ENCODE peak calls at places on chromosomes 4 and X, in four cellular contexts. N is A549, C is K562, L is GM12878. R is an unnamed sample.

GRCh38 chrX:2490634-2491033 is 10.1 kb downstream of the DHRSX start:
- DNase-seq in C (no peak), N (no peak), L (no peak), R (no peak)

GRCh38 chr4:102344520-102344954 is 745 bp downstream of the SLC39A8 start:
- DNase-seq in C (peak), L (no peak), N (peak), R (no peak)

GRCh38 chr4:73726000-73726399 is 14.4 kb upstream of the CXCL8 start:
- DNase-seq in L (no peak), N (peak), C (no peak), R (peak)

GRCh38 chr4:162849922-162850321 is 316.8 kb downstream of the NAF1 start:
- DNase-seq in C (no peak), L (no peak), N (no peak), R (no peak)

GRCh38 chr4:176547005-176547404 is 227.2 kb downstream of the SPCS3 start:
- DNase-seq in N (no peak), L (no peak), C (no peak), R (peak)

GRCh38 chrX:43840265-43840664 is 42.0 kb downstream of the MAOB start:
- DNase-seq in L (no peak), N (no peak), C (no peak), R (no peak)

GRCh38 chr4:37890501-37891220 is at the start of gene TBC1D1:
- DNase-seq in C (no peak), L (no peak), N (no peak), R (no peak)

GRCh38 chr4:100284302-100284701 is 94.0 kb upstream of the DDIT4L start:
- DNase-seq in C (no peak), L (no peak), N (no peak), R (no peak)

GRCh38 chr4:72909461-72909860 is 160.1 kb downstream of the COX18 start:
- DNase-seq in N (no peak), C (peak), L (no peak), R (no peak)

GRCh38 chrX:74536142-74537010 is 78.0 kb downstream of the RLIM start:
- DNase-seq in N (peak), L (no peak), C (peak), R (peak)

GRCh38 chrX:69305333-69306062 is 140.2 kb upstream of the PJA1 start:
- DNase-seq in N (no peak), L (no peak), C (no peak), R (no peak)

GRCh38 chr4:147550626-147551250 is 66.5 kb upstream of the TMEM184C start:
- DNase-seq in C (no peak), L (peak), N (no peak), R (peak)

GRCh38 chrX:154317391-154318000 is 21.9 kb downstream of the TKTL1 start:
- DNase-seq in C (peak), L (no peak), N (peak), R (peak)

GRCh38 chr4:1872918-1873269 is 1.7 kb downstream of the NSD2 start:
- DNase-seq in C (no peak), N (no peak), L (no peak), R (peak)

GRCh38 chrX:22060451-22060940 is 28.4 kb downstream of the PHEX start:
- DNase-seq in N (no peak), C (no peak), L (no peak), R (peak)

GRCh38 chr4:159600102-159600501 is 497.2 kb downstream of the RAPGEF2 start:
- DNase-seq in N (no peak), L (no peak), C (no peak), R (no peak)

GRCh38 chr4:70705146-70705855 is 16.5 kb upstream of the RUFY3 start:
- DNase-seq in N (peak), L (no peak), C (peak), R (peak)

GRCh38 chr4:2354127-2354526 is 64.3 kb downstream of the ZFYVE28 start:
- DNase-seq in L (no peak), C (peak), N (peak), R (no peak)

GRCh38 chrX:50158616-50159015 is 42.2 kb downstream of the AKAP4 start:
- DNase-seq in N (no peak), C (no peak), L (no peak), R (no peak)

GRCh38 chrX:68439341-68439740 is 6.0 kb upstream of the OPHN1 start:
- DNase-seq in C (no peak), L (no peak), N (no peak), R (no peak)

GRCh38 chrX:147803948-147804347 is 107.8 kb upstream of the FMR1 start:
- DNase-seq in C (peak), N (peak), L (no peak), R (no peak)

GRCh38 chr4:76235915-76236314 is 15.6 kb upstream of the FAM47E start:
- DNase-seq in N (no peak), C (no peak), L (no peak), R (no peak)

GRCh38 chr4:158624889-158625478 is 46.7 kb downstream of the C4orf46 start:
- DNase-seq in L (peak), N (peak), C (peak), R (peak)

GRCh38 chrX:65644621-65645287 is 22.7 kb upstream of the MSN start:
- DNase-seq in C (no peak), N (peak), L (no peak), R (peak)

GRCh38 chr4:140790765-140791164 is 34.6 kb upstream of the TBC1D9 start:
- DNase-seq in N (no peak), L (peak), C (no peak), R (peak)

GRCh38 chr4:85760521-85760920 is 285.6 kb downstream of the ARHGAP24 start:
- DNase-seq in C (no peak), N (no peak), L (no peak), R (no peak)

GRCh38 chrX:130330706-130331105 is 9.0 kb upstream of the SLC25A14 start:
- DNase-seq in C (peak), L (peak), N (peak), R (peak)

GRCh38 chrX:50202539-50202938 is 1.7 kb upstream of the AKAP4 start:
- DNase-seq in C (no peak), N (no peak), L (no peak), R (no peak)

GRCh38 chr4:110878413-110878812 is 255.5 kb upstream of the PITX2 start:
- DNase-seq in L (no peak), C (no peak), N (no peak), R (no peak)

GRCh38 chr4:77156912-77157858 is at the start of gene CCNG2:
- DNase-seq in L (no peak), N (peak), C (peak), R (peak)

GRCh38 chr4:72311291-72311690 is 257.7 kb downstream of the ADAMTS3 start:
- DNase-seq in L (no peak), C (no peak), N (no peak), R (no peak)

DNA sequence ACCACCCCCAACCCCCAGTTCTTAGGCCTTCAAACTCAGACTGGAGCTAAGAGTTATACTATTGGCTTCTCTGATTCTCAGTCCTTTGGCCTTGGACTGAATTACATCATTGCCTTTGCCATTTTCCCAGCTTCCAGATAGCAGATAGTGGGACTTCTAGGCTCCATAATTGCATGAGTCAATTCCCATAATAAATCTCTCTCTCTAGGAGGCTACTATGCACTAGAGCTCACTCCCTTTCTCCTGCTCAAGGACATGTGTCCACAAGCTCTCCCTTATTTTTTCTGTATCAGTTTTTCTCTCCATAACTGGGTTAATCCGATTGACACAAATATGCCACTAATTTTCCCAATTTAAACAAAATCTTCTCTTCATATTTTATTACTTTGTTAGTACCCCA is 103.4 kb downstream of the REELD1 start:
- DNase-seq in L (no peak), N (no peak), C (no peak), R (no peak)
- TF ChIP-seq RCOR1 in L (no peak), N (no peak), C (no peak), R (no peak)

DNA sequence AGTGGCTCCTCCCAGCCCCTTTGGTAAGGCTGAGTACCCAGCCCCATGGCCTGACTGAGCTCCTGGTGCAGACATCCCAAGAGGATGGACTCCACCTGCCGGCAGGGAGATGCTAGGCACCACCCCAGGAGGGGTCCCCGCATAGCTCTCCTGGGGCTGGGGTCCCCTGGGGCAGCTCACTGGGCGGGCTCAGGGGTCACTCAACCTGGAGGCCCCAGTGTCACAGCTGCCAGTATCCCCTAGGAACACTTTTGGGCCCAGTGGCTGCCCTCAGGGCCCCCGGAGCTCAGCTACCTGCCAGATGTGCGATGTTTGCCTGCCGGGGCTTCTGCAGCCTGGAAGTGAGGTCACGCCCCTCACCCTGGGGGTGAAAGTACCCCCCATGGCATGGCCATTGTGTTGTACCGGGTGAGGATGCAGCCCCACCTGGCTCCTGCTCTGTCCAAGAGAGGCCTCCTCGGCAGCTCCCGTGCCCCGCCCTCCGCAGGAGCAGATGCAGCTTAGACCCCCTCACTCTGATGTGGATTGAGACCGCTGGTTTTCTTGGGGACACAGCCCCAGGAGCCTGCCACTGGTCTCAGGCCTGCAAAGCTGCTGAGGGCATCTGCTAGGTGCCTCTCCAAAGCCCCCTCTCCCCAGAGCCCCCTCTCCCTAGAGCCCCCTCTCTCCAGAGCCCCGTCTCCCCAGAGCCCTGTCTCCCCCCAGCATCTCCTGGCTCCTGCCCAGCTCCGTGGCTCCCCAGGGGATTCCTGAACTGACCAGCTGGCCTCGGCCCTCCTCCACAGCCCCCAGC is 6.7 kb upstream of the HGFAC start:
- DNase-seq in N (no peak), C (no peak), L (no peak), R (no peak)
- TF ChIP-seq ELK1 in N (no peak), C (no peak), L (no peak), R (no peak)

GRCh38 chr4:139658185-139658584 is 7.4 kb upstream of the MGST2 start:
- DNase-seq in L (no peak), N (no peak), C (no peak), R (no peak)

GRCh38 chr4:139655116-139655515 is 10.5 kb upstream of the MGST2 start:
- DNase-seq in C (no peak), N (no peak), L (no peak), R (peak)

GRCh38 chr4:139654516-139654915 is 11.1 kb upstream of the MGST2 start:
- DNase-seq in L (no peak), C (no peak), N (no peak), R (no peak)

GRCh38 chr4:139658983-139659382 is 6.6 kb upstream of the MGST2 start:
- DNase-seq in C (no peak), N (no peak), L (no peak), R (no peak)

GRCh38 chr4:139656614-139657486 is 8.8 kb upstream of the MGST2 start:
- DNase-seq in C (peak), N (peak), L (no peak), R (peak)
- TF ChIP-seq RCOR1 in C (peak), N (no peak), L (no peak), R (no peak)

DNA sequence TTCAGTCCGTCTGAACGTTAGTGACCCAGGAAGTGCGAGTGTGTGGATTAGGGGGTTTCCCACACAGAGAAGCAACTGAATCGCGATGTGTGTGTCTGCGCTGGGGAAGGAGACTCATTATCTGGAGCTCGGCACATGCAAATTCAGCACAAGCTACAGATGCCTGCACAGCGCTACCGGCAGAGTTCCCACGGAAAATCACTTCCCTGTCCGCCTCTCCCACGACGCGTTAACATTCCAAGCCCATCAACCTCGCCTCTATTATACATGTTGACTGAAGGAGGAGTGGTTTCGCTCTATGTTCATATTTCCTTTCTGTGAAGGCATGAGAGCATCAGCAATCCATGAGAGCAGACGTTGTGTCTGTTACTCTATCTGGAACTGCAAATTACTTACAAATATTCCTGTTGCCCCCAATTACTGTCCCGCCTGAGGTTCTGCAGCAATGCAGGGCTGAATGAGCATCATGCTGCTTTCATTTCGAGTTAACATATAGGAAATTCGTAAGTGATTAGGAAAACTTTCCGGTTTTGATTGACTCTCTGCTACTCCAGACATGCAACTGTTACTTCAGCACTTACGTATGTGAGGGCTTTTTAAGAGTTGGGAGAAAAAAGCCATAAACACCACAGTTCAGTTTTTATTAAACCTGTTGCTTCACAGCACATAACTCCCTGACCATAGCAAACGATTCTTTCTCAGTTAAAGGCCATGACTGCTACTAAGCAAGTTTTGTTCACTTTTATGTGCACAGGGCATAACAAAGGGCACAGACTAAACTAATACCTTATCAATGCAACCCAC is 15.0 kb upstream of the MTNR1A start:
- DNase-seq in L (no peak), N (no peak), C (no peak), R (peak)
- TF ChIP-seq ELK1 in L (no peak), N (no peak), C (no peak), R (no peak)

DNA sequence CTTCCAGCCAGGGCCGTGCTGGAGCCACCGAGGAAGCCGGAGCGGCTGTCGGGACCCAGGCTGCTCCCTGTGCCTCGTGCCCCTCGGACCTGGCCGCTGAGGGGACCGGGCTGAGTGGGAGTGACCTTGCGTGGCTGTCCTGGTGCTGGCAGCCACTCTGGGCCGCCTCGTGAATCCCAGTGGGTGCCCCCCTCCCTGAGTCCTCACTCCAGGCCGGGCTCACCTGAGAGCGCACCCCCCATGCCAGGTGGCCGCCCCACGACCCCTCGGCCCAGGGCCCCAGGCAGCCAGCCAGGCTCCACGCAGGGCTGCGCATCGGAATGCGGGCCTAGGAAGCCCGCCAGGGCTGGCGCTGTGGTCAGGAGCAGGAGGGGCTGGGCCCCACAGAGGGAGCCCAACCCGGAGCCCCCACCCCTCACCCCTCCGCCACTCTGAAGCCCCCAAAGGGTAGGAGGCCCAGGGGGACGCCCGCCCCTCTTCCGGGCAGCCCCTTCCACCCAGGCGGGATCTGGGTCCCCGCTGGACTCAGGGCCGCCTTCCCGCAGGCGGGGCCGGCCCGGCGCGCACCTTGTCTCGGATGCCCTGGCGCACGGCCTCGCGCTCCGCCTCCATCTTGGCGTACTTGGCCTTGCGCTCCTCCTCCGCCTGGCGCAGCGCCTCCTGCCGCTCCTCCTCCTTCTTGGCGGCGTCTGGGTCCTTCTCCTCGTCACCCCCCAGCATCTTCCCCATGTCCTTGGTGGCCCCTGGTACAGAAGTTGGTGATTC is 33.9 kb downstream of the CPLX1 start:
- DNase-seq in C (peak), N (no peak), L (no peak), R (no peak)
- TF ChIP-seq RCOR1 in C (no peak), N (no peak), L (no peak), R (no peak)

GRCh38 chr4:120096508-120097297 is 30.1 kb upstream of the MAD2L1 start:
- DNase-seq in C (no peak), N (no peak), L (no peak), R (peak)
- TF ChIP-seq ELK1 in C (no peak), N (no peak), L (no peak), R (no peak)

DNA sequence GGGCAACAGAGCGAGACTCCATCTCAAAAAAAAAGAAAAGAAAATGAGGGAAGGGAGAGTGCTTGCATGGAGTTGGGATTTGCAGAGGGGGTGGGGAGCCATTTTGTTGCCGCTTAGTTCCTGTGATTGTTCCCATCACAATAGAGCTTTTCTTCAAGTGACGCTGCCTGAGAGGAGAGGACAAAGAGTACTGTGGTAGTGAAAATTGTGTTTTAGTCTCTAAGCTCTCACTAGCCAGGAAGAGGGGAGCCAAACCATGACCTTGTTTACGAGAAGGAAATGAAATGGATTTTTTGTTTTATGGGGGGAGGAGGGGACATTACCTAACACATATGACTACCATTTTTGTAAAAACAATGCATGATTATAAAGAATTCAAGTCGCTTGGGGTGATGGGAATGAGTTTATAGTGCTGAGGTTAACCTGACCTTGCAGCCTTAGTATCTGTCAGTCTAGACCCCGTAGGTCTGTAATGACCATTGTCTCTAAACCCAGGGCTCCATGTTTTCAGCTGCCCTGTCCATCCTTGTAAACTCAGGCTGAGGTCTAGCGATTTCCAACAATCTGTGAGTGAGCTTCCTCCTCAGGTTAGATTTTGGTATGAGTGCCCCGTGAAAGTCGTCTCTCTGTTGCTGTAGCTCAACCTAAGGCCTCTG is 18.8 kb downstream of the SRD5A3 start:
- DNase-seq in N (no peak), C (no peak), L (no peak), R (no peak)
- TF ChIP-seq RCOR1 in N (no peak), C (no peak), L (no peak), R (no peak)